ENCODE peak calls at places on chromosome 18, in nine cellular contexts. X is H9, R is GM23338, Q is HCT116, T is neural progenitor cell, S is IMR-90, I is osteoblast, Y is PC-3, J is mammary epithelial cell. L is an unnamed sample.

GRCh38 chr18:28269750-28270149 is 92.8 kb upstream of the CDH2 start:
- DNase-seq in X (no peak), R (no peak), Q (no peak), T (no peak), S (no peak), I (no peak), Y (no peak), J (no peak), L (no peak)

GRCh38 chr18:3891245-3891644 is 441.3 kb downstream of the TGIF1 start:
- DNase-seq in X (no peak), R (no peak), Q (no peak), T (no peak), S (no peak), I (no peak), Y (no peak), J (no peak), L (no peak)

GRCh38 chr18:70368903-70369302 is 80.1 kb downstream of the SOCS6 start:
- DNase-seq in X (no peak), R (no peak), Q (no peak), T (no peak), S (no peak), I (no peak), Y (no peak), J (peak; percentile 32), L (peak; percentile 52)

GRCh38 chr18:24704921-24705620 is 244.6 kb downstream of the HRH4 start:
- DNase-seq in X (no peak), R (no peak), Q (no peak), T (no peak), S (peak; percentile 94), I (no peak), Y (no peak), J (no peak), L (peak; percentile 49)

GRCh38 chr18:79953921-79954651 is 2.6 kb upstream of the SLC66A2 start:
- DNase-seq in X (no peak), R (no peak), Q (no peak), T (no peak), S (no peak), I (no peak), Y (no peak), J (no peak), L (no peak)

GRCh38 chr18:24657461-24657860 is 197.0 kb downstream of the HRH4 start:
- DNase-seq in X (no peak), R (no peak), Q (no peak), T (no peak), S (no peak), I (peak; percentile 37), Y (no peak), J (no peak), L (no peak)

GRCh38 chr18:32219431-32219830 is 29.6 kb downstream of the MEP1B start:
- DNase-seq in X (no peak), R (no peak), Q (no peak), T (no peak), S (no peak), I (no peak), Y (no peak), J (peak; percentile 11), L (no peak)

GRCh38 chr18:37160038-37160745 is 331.3 kb downstream of the KIAA1328 start:
- DNase-seq in X (no peak), R (no peak), Q (no peak), T (no peak), S (no peak), I (no peak), Y (no peak), J (no peak), L (no peak)

GRCh38 chr18:37383036-37383788 is 182.4 kb downstream of the CELF4 start:
- DNase-seq in X (peak; percentile 39), R (peak; percentile 49), Q (peak; percentile 4), T (no peak), S (no peak), I (peak; percentile 73), Y (peak; percentile 2), J (no peak), L (peak; percentile 54)

GRCh38 chr18:5237723-5238370 is 40.8 kb upstream of the AKAIN1 start:
- DNase-seq in X (peak; percentile 89), R (peak; percentile 92), Q (no peak), T (peak; percentile 92), S (peak; percentile 85), I (peak; percentile 94), Y (peak; percentile 80), J (peak; percentile 92), L (peak; percentile 96)

GRCh38 chr18:77106331-77106730 is 26.3 kb downstream of the MBP start:
- DNase-seq in X (no peak), R (no peak), Q (no peak), T (no peak), S (no peak), I (no peak), Y (no peak), J (no peak), L (no peak)

GRCh38 chr18:77108001-77108692 is 24.4 kb downstream of the MBP start:
- DNase-seq in X (no peak), R (no peak), Q (no peak), T (peak; percentile 26), S (peak; percentile 92), I (peak; percentile 96), Y (no peak), J (no peak), L (peak; percentile 89)

GRCh38 chr18:77108821-77109692 is 23.5 kb downstream of the MBP start:
- DNase-seq in X (no peak), R (no peak), Q (no peak), T (no peak), S (no peak), I (no peak), Y (no peak), J (no peak), L (no peak)

GRCh38 chr18:77105680-77106079 is 26.9 kb downstream of the MBP start:
- DNase-seq in X (no peak), R (no peak), Q (no peak), T (no peak), S (no peak), I (no peak), Y (no peak), J (no peak), L (no peak)

DNA sequence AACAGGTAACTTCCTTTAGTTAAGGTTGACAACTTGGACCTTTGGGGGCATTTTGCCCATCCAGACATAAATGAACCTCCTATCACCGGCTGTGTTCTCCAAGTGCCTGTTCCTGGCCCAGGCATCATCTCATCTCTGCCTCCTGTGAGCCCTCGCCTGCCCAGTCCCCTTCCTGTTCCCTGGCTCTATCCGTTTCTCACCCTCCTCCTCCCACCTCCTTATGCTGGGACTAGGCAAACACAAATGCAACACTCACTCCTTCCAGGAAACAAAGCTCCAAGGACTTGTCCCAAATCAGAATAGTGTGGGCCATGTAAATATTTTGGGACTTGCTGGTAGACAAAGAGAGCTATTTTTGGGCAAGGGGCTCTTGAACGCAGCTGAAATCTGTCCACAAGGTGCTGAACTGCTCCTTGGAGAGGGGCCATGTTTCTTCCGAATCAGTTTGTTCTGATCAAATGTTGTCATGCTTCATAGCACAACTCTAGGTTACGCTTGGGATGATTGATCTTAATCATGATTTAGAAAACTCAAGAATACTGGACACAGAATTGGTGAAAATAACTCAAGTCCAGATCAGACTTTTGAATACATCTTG is 25.3 kb downstream of the MBP start:
- DNase-seq in X (no peak), R (no peak), Q (no peak), T (no peak), S (no peak), I (no peak), Y (no peak), J (no peak), L (no peak)
- H3K4me1 ChIP-seq in X (peaks cover 6% of the 10 kb centered on the region), R (peaks cover 10% of the 10 kb centered on the region), Q (peaks cover 48% of the 10 kb centered on the region), T (peaks cover 11% of the 10 kb centered on the region), S (peaks cover 31% of the 10 kb centered on the region), I (peaks cover 42% of the 10 kb centered on the region), Y (peaks cover 22% of the 10 kb centered on the region), J (peaks cover 32% of the 10 kb centered on the region), L (peaks cover 42% of the 10 kb centered on the region)

GRCh38 chr18:23228102-23229051 is 93.1 kb downstream of the CABLES1 start:
- DNase-seq in X (no peak), R (no peak), Q (no peak), T (no peak), S (peak; percentile 75), I (no peak), Y (peak; percentile 29), J (no peak), L (peak; percentile 68)
- H3K27me3 ChIP-seq in X (no peaks in the 10 kb centered on the region), R (no peaks in the 10 kb centered on the region), Q (no peaks in the 10 kb centered on the region), T (no peaks in the 10 kb centered on the region), S (no peaks in the 10 kb centered on the region), I (no peaks in the 10 kb centered on the region), Y (no peaks in the 10 kb centered on the region), J (no peaks in the 10 kb centered on the region), L (no peaks in the 10 kb centered on the region)

DNA sequence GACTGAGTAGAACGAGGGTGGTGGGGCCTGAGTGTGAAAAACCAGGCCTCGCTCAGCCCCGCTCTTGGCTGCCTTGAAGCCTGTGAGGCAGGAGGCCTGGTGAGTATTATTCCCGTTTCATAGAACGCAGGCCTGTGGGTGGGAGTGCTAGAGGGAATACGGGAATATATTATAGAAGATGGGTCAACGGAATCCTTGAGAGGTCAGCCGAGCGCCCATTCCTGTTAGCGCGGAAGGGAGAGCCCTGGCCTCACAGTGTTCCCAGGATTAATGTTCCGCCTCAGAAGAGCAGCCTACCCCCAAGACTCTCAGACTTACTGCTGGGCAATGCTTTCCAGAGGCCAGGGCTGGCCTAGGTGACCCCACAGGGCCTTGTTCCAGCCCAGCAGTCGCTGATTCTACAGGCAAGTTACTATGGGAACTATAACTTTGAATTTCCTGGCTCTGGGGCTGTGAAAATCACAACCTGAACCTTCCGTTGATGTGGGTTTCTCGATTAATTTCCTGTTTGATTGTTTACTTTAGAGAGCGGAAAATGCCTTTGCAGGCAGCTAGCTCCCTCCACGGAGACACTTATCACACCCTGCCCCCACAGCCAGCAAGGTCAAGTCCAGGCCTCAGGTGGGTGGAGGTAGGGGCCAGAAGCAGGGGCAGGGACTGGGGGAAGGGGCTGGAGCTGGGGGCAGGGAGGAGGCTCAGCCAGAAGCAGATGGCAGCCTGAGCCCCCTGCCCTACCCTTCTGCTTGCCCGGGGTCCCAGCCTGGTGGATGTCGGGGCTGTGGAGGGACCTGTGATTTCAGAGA is 108.3 kb downstream of the SMAD7 start:
- DNase-seq in X (no peak), R (no peak), Q (no peak), T (no peak), S (no peak), I (peak; percentile 37), Y (no peak), J (no peak), L (no peak)
- H2AFZ ChIP-seq in X (no peak overlapping the region), R (no peak overlapping the region), Q (no peak overlapping the region), T (no peak overlapping the region), S (no peak overlapping the region), I (no peak overlapping the region), Y (no peak overlapping the region), J (no peak overlapping the region), L (no peak overlapping the region)

GRCh38 chr18:8625693-8626092 is 16.5 kb downstream of the RAB12 start:
- DNase-seq in X (no peak), R (no peak), Q (no peak), T (no peak), S (no peak), I (no peak), Y (no peak), J (no peak), L (no peak)

GRCh38 chr18:8627107-8627472 is 17.9 kb downstream of the RAB12 start:
- DNase-seq in X (no peak), R (no peak), Q (no peak), T (no peak), S (no peak), I (no peak), Y (no peak), J (no peak), L (no peak)

GRCh38 chr18:8623549-8624106 is 14.4 kb downstream of the RAB12 start:
- DNase-seq in X (no peak), R (no peak), Q (no peak), T (no peak), S (no peak), I (no peak), Y (no peak), J (no peak), L (no peak)

GRCh38 chr18:8627540-8627939 is 18.3 kb downstream of the RAB12 start:
- DNase-seq in X (no peak), R (no peak), Q (no peak), T (no peak), S (no peak), I (no peak), Y (no peak), J (no peak), L (no peak)

GRCh38 chr18:8626414-8627106 is 17.3 kb downstream of the RAB12 start:
- DNase-seq in X (no peak), R (no peak), Q (no peak), T (no peak), S (no peak), I (no peak), Y (no peak), J (no peak), L (no peak)
- H3K4me1 ChIP-seq in X (peaks cover 22% of the 10 kb centered on the region), R (peaks cover 84% of the 10 kb centered on the region), Q (peaks cover 6% of the 10 kb centered on the region), T (no peaks in the 10 kb centered on the region), S (peaks cover 6% of the 10 kb centered on the region), I (peaks cover 6% of the 10 kb centered on the region), Y (peaks cover 8% of the 10 kb centered on the region), J (peaks cover 7% of the 10 kb centered on the region), L (peaks cover 13% of the 10 kb centered on the region)

L was measured in GM23248.